ENCODE peak calls at places on chromosomes 7 and 10, in four cellular contexts. R is GM23338, V is MM.1S, A is PC-9. W is an unnamed sample. For H3F3A, the result is how much of the 10 kb centered on the place peaks cover.

GRCh38 chr7:108166687-108167086 is 36.5 kb upstream of the LAMB4 start:
- DNase-seq in A (no peak), R (no peak), V (no peak), W (no peak)

GRCh38 chr10:77383861-77384553 is 253.6 kb downstream of the KCNMA1 start:
- DNase-seq in V (no peak), A (no peak), R (no peak), W (no peak)

GRCh38 chr10:122656308-122656705 is 43.3 kb downstream of the C10orf120 start:
- DNase-seq in A (no peak), R (no peak), V (no peak), W (no peak)

GRCh38 chr10:72088879-72089585 is 681 bp upstream of the SPOCK2 start:
- DNase-seq in V (no peak), A (peak), R (peak), W (peak)

GRCh38 chr10:89355373-89355772 is 22.5 kb upstream of the IFIT1B start:
- DNase-seq in A (no peak), V (no peak), R (no peak), W (peak)

GRCh38 chr7:151167197-151167911 is at the start of gene GBX1:
- DNase-seq in A (no peak), V (no peak), R (peak), W (peak)

GRCh38 chr10:48453451-48454301 is 147.2 kb downstream of the MAPK8 start:
- DNase-seq in V (no peak), A (no peak), R (no peak), W (no peak)

GRCh38 chr7:65339257-65339656 is 34.4 kb upstream of the ZNF92 start:
- DNase-seq in R (no peak), A (no peak), V (no peak), W (no peak)

GRCh38 chr7:129665013-129665401 is 53.5 kb downstream of the NRF1 start:
- DNase-seq in R (peak), V (no peak), A (peak), W (peak)

GRCh38 chr10:16192337-16192736 is 244.5 kb upstream of the PTER start:
- DNase-seq in A (no peak), R (no peak), V (no peak), W (peak)

GRCh38 chr7:84216477-84216876 is 21.9 kb upstream of the SEMA3A start:
- DNase-seq in V (no peak), A (no peak), R (no peak), W (peak)

GRCh38 chr10:118032564-118032963 is 14.2 kb downstream of the RAB11FIP2 start:
- DNase-seq in V (no peak), A (no peak), R (no peak), W (no peak)

GRCh38 chr7:82050134-82050533 is 280.3 kb upstream of the HGF start:
- DNase-seq in R (peak), V (no peak), A (peak), W (peak)

GRCh38 chr10:101292194-101293006 is 61.6 kb upstream of the BTRC start:
- DNase-seq in V (no peak), R (peak), A (no peak), W (peak)

GRCh38 chr10:121900443-121901174 is 27.2 kb downstream of the ATE1 start:
- DNase-seq in R (peak), A (no peak), V (peak), W (peak)

GRCh38 chr7:142956951-142957623 is 5.1 kb downstream of the KEL start:
- DNase-seq in V (no peak), A (peak), R (no peak), W (no peak)

GRCh38 chr10:184911-185310 is 49.7 kb downstream of the ZMYND11 start:
- DNase-seq in V (no peak), A (no peak), R (no peak), W (peak)

GRCh38 chr7:137325927-137326326 is 17.6 kb downstream of the PTN start:
- DNase-seq in A (no peak), V (no peak), R (no peak), W (no peak)

GRCh38 chr7:104012815-104013214 is 23.4 kb upstream of the RELN start:
- DNase-seq in A (no peak), V (no peak), R (no peak), W (no peak)

GRCh38 chr7:75737856-75738603 is 711 bp downstream of the HIP1 start:
- DNase-seq in A (no peak), R (peak), V (no peak), W (peak)

GRCh38 chr7:22672892-22673637 is 53.9 kb upstream of the IL6 start:
- DNase-seq in A (peak), R (no peak), V (peak), W (no peak)

GRCh38 chr10:63722537-63722936 is 201.3 kb downstream of the REEP3 start:
- DNase-seq in A (peak), R (no peak), V (no peak), W (peak)

GRCh38 chr7:43868181-43868580 is 1.1 kb downstream of the MRPS24 start:
- DNase-seq in R (no peak), A (no peak), V (peak), W (no peak)

GRCh38 chr10:45420453-45421192 is 46.6 kb downstream of the ALOX5 start:
- DNase-seq in R (no peak), A (peak), V (peak), W (peak)

GRCh38 chr10:71966046-71967004 is 2.1 kb downstream of the CHST3 start:
- DNase-seq in R (no peak), A (peak), V (no peak), W (peak)

GRCh38 chr10:113895018-113895417 is 40.6 kb downstream of the NHLRC2 start:
- DNase-seq in R (no peak), V (no peak), A (peak), W (peak)

GRCh38 chr7:47269466-47269836 is 312.5 kb downstream of the TNS3 start:
- DNase-seq in R (no peak), V (no peak), A (no peak), W (no peak)

GRCh38 chr10:71316081-71316785 is 2.8 kb upstream of the SLC29A3 start:
- DNase-seq in R (no peak), A (no peak), V (peak), W (peak)

GRCh38 chr10:48390933-48391845 is 84.7 kb downstream of the MAPK8 start:
- DNase-seq in V (peak), A (peak), R (no peak), W (peak)

GRCh38 chr7:35727571-35727970 is 32.6 kb upstream of the HERPUD2 start:
- DNase-seq in A (no peak), R (no peak), V (no peak), W (peak)

GRCh38 chr10:5310914-5311313 is 53.9 kb upstream of the UCN3 start:
- DNase-seq in V (no peak), A (no peak), R (no peak), W (no peak)
- H3F3A ChIP-seq in V (under half), A (under half), R (under half), W (under half)

GRCh38 chr10:29469481-29470354 is 165.1 kb downstream of the SVIL start:
- DNase-seq in V (no peak), A (no peak), R (no peak), W (no peak)

GRCh38 chr10:29471483-29471859 is 163.3 kb downstream of the SVIL start:
- DNase-seq in A (peak), R (no peak), V (no peak), W (peak)

GRCh38 chr10:29470843-29471482 is 163.8 kb downstream of the SVIL start:
- DNase-seq in A (no peak), R (no peak), V (no peak), W (no peak)

GRCh38 chr10:29472268-29473086 is 162.3 kb downstream of the SVIL start:
- DNase-seq in A (no peak), V (no peak), R (no peak), W (no peak)

DNA sequence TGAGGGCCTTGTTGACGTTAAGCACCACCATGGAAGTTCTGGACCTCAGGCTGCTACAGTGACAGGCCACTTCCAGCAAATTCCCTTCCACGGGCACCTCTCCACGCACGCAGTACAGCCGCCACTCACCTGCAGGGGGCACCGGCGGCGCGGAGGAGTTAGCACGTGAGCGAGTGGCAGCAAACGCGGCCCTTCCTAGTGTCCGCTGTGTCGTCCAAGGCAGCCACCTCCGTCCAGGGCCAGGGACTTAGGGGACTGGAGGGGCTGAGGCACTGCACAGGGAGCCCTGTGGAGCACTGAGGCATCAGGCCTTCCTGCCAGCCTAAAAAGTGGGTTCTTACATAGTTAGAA is 164.4 kb downstream of the SVIL start:
- DNase-seq in V (no peak), R (peak), A (no peak), W (no peak)
- H3F3A ChIP-seq in V (under half), R (under half), A (under half), W (under half)

GRCh38 chr7:131608112-131608498 is 51.7 kb upstream of the PODXL start:
- DNase-seq in A (no peak), V (no peak), R (no peak), W (no peak)
- H3F3A ChIP-seq in A (under half), V (under half), R (under half), W (under half)

GRCh38 chr7:139773372-139773771 is 4.4 kb downstream of the HIPK2 start:
- DNase-seq in R (no peak), A (no peak), V (peak), W (no peak)
- H3F3A ChIP-seq in R (under half), A (under half), V (under half), W (half or more)

DNA sequence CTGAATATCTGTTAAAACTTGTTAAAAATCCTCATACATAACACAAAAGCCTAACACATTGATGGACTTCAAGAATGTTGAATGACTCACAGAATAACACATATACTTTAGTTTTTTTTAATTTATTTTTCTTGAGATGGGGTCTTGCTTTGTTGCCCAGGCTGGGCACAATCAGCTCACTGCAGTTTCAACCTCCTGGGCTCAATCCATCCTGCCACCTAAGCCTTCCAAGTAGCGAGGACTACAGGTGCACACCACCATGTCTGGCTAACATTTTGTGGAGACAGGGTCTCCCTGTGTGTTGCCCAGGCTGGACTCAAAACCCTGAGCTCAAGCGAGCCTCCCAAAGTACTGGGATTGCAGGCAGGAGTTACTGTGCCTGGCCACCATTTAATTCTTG is 28.1 kb downstream of the SUV39H2 start:
- DNase-seq in A (no peak), R (no peak), V (no peak), W (no peak)
- H3F3A ChIP-seq in A (under half), R (under half), V (under half), W (under half)

DNA sequence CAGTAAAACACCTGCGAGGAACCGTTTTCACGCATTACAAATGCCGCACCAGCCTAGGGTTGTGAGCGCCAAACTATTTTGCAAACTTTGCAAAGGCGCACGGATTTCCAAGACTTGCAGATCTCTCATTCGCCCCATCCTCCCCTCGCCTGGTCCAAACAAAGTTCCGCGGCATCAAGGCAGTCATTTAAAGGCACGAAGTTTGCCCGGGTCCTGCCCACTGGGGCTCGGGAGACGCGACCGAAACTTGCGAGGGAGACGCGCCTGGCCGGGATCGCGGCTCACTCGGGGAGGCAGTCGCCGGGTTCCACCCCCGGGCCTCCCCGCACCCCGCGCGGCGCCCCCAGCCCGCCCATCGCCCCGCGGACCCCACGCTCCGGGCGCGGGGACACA is 599 bp downstream of the USP6NL start:
- DNase-seq in V (peak), R (peak), A (no peak), W (peak)
- H3F3A ChIP-seq in V (under half), R (under half), A (under half), W (under half)

GRCh38 chr10:3366043-3366442 is 193.5 kb upstream of the PITRM1 start:
- DNase-seq in A (no peak), V (no peak), R (no peak), W (no peak)
- H3F3A ChIP-seq in A (under half), V (under half), R (under half), W (under half)

DNA sequence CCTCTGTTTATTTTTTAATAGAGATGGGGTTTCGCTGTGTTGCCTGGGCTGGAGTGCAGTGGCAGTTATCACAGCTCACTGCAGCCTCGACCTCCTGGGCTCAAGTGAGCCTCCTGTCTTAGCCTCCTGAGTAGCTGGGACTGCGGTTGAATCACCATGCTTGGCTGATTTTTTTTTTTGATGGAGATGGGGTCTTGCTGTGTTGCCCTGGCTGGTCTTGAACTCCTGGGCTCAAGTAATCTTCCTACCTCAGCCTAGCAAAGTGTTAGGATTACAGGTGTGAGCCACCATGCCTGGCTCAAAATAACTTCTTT is 8.1 kb downstream of the DYNC2I1 start:
- DNase-seq in V (no peak), R (no peak), A (no peak), W (no peak)
- H3F3A ChIP-seq in V (under half), R (under half), A (under half), W (under half)

DNA sequence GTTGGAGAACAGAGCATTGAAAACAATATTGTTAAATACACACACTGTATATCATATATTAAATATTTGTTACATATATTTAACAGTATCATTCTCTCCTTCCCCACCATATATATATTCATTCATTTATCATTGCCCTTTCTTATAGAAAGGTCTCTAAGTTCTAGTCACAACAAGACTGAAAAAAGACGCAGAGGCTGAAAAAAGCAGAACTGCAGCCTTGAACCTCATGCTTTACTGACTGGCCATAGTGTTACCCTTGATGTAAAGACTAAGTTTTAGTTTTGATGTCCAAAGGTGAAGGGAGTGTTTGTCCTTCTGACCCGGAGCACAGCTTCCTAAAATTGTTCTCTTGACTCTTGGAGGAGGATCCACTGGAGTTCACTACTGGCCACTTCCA is 247.9 kb downstream of the PTEN start:
- DNase-seq in V (no peak), A (no peak), R (no peak), W (no peak)
- H3F3A ChIP-seq in V (under half), A (under half), R (under half), W (under half)

W was measured in GM23248.